ENCODE peak calls at places on chromosome 14, in five cellular contexts. One of them, this sample, is unnamed.

GRCh38 chr14:93533864-93534263 is 103.1 kb downstream of the UNC79 start:
- DNase-seq in cardiac fibroblast: no peak
- DNase-seq in A673: no peak
- DNase-seq in astrocyte of the spinal cord: no peak
- DNase-seq in ascending aorta: no peak
- DNase-seq in this sample: no peak

GRCh38 chr14:58280954-58281787 is 17.2 kb upstream of the ARID4A start:
- DNase-seq in cardiac fibroblast: peak
- DNase-seq in A673: peak
- DNase-seq in astrocyte of the spinal cord: peak
- DNase-seq in ascending aorta: peak
- DNase-seq in this sample: no peak

GRCh38 chr14:85380891-85381290 is 149.1 kb upstream of the FLRT2 start:
- DNase-seq in cardiac fibroblast: no peak
- DNase-seq in A673: no peak
- DNase-seq in astrocyte of the spinal cord: peak
- DNase-seq in ascending aorta: no peak
- DNase-seq in this sample: no peak

GRCh38 chr14:100383727-100384158 is 60.6 kb downstream of the SLC25A47 start:
- DNase-seq in cardiac fibroblast: peak
- DNase-seq in A673: peak
- DNase-seq in astrocyte of the spinal cord: no peak
- DNase-seq in ascending aorta: peak
- DNase-seq in this sample: no peak

GRCh38 chr14:35808076-35808657 is 928 bp downstream of the RALGAPA1 start:
- DNase-seq in cardiac fibroblast: peak
- DNase-seq in A673: no peak
- DNase-seq in astrocyte of the spinal cord: peak
- DNase-seq in ascending aorta: no peak
- DNase-seq in this sample: no peak

GRCh38 chr14:49653508-49653907 is 18.5 kb upstream of the DNAAF2 start:
- DNase-seq in cardiac fibroblast: no peak
- DNase-seq in A673: no peak
- DNase-seq in astrocyte of the spinal cord: no peak
- DNase-seq in ascending aorta: no peak
- DNase-seq in this sample: no peak

GRCh38 chr14:104224516-104225281 is 86.3 kb downstream of the KIF26A start:
- DNase-seq in cardiac fibroblast: no peak
- DNase-seq in A673: peak
- DNase-seq in astrocyte of the spinal cord: no peak
- DNase-seq in ascending aorta: no peak
- DNase-seq in this sample: no peak

GRCh38 chr14:36784541-36784940 is 122.9 kb downstream of the PAX9 start:
- DNase-seq in cardiac fibroblast: peak
- DNase-seq in A673: no peak
- DNase-seq in astrocyte of the spinal cord: no peak
- DNase-seq in ascending aorta: no peak
- DNase-seq in this sample: no peak

GRCh38 chr14:70858641-70859040 is 48.6 kb upstream of the PCNX1 start:
- DNase-seq in cardiac fibroblast: no peak
- DNase-seq in A673: no peak
- DNase-seq in astrocyte of the spinal cord: no peak
- DNase-seq in ascending aorta: no peak
- DNase-seq in this sample: no peak

GRCh38 chr14:63361790-63362189 is 43.1 kb upstream of the GPHB5 start:
- DNase-seq in cardiac fibroblast: no peak
- DNase-seq in A673: no peak
- DNase-seq in astrocyte of the spinal cord: no peak
- DNase-seq in ascending aorta: no peak
- DNase-seq in this sample: no peak

GRCh38 chr14:93824518-93825234 is 36.4 kb upstream of the PRIMA1 start:
- DNase-seq in cardiac fibroblast: no peak
- DNase-seq in A673: peak
- DNase-seq in astrocyte of the spinal cord: no peak
- DNase-seq in ascending aorta: no peak
- DNase-seq in this sample: no peak

GRCh38 chr14:26394114-26394855 is 203.5 kb downstream of the NOVA1 start:
- DNase-seq in cardiac fibroblast: peak
- DNase-seq in A673: peak
- DNase-seq in astrocyte of the spinal cord: peak
- DNase-seq in ascending aorta: no peak
- DNase-seq in this sample: no peak

GRCh38 chr14:68683326-68683725 is 109.5 kb downstream of the ZFP36L1 start:
- DNase-seq in cardiac fibroblast: peak
- DNase-seq in A673: peak
- DNase-seq in astrocyte of the spinal cord: peak
- DNase-seq in ascending aorta: no peak
- DNase-seq in this sample: no peak

GRCh38 chr14:103735022-103735421 is 19.4 kb downstream of the ZFYVE21 start:
- DNase-seq in cardiac fibroblast: no peak
- DNase-seq in A673: no peak
- DNase-seq in astrocyte of the spinal cord: no peak
- DNase-seq in ascending aorta: peak
- DNase-seq in this sample: peak

GRCh38 chr14:38107216-38107631 is 100.5 kb upstream of the SSTR1 start:
- DNase-seq in cardiac fibroblast: no peak
- DNase-seq in A673: no peak
- DNase-seq in astrocyte of the spinal cord: no peak
- DNase-seq in ascending aorta: no peak
- DNase-seq in this sample: no peak

GRCh38 chr14:103753809-103754208 is 38.2 kb downstream of the ZFYVE21 start:
- DNase-seq in cardiac fibroblast: no peak
- DNase-seq in A673: no peak
- DNase-seq in astrocyte of the spinal cord: no peak
- DNase-seq in ascending aorta: no peak
- DNase-seq in this sample: no peak

GRCh38 chr14:98926802-98927201 is 345.2 kb downstream of the BCL11B start:
- DNase-seq in cardiac fibroblast: no peak
- DNase-seq in A673: no peak
- DNase-seq in astrocyte of the spinal cord: peak
- DNase-seq in ascending aorta: no peak
- DNase-seq in this sample: peak

GRCh38 chr14:79645753-79646362 is 565.4 kb downstream of the DIO2 start:
- DNase-seq in cardiac fibroblast: no peak
- DNase-seq in A673: no peak
- DNase-seq in astrocyte of the spinal cord: no peak
- DNase-seq in ascending aorta: no peak
- DNase-seq in this sample: no peak

GRCh38 chr14:80055912-80056801 is 155.1 kb downstream of the DIO2 start:
- DNase-seq in cardiac fibroblast: peak
- DNase-seq in A673: peak
- DNase-seq in astrocyte of the spinal cord: peak
- DNase-seq in ascending aorta: no peak
- DNase-seq in this sample: no peak

GRCh38 chr14:104427126-104427851 is 152.3 kb upstream of the C14orf180 start:
- DNase-seq in cardiac fibroblast: no peak
- DNase-seq in A673: no peak
- DNase-seq in astrocyte of the spinal cord: no peak
- DNase-seq in ascending aorta: peak
- DNase-seq in this sample: peak

GRCh38 chr14:72883963-72884362 is 9.9 kb downstream of the DPF3 start:
- DNase-seq in cardiac fibroblast: peak
- DNase-seq in A673: no peak
- DNase-seq in astrocyte of the spinal cord: peak
- DNase-seq in ascending aorta: no peak
- DNase-seq in this sample: no peak

GRCh38 chr14:95225251-95225887 is 68.0 kb upstream of the DICER1 start:
- DNase-seq in cardiac fibroblast: no peak
- DNase-seq in A673: no peak
- DNase-seq in astrocyte of the spinal cord: no peak
- DNase-seq in ascending aorta: no peak
- DNase-seq in this sample: no peak

GRCh38 chr14:95222870-95223398 is 65.6 kb upstream of the DICER1 start:
- DNase-seq in cardiac fibroblast: peak
- DNase-seq in A673: no peak
- DNase-seq in astrocyte of the spinal cord: peak
- DNase-seq in ascending aorta: no peak
- DNase-seq in this sample: no peak

GRCh38 chr14:95218472-95219193 is 61.3 kb upstream of the DICER1 start:
- DNase-seq in cardiac fibroblast: no peak
- DNase-seq in A673: no peak
- DNase-seq in astrocyte of the spinal cord: no peak
- DNase-seq in ascending aorta: no peak
- DNase-seq in this sample: no peak

GRCh38 chr14:95220663-95221231 is 63.4 kb upstream of the DICER1 start:
- DNase-seq in cardiac fibroblast: peak
- DNase-seq in A673: no peak
- DNase-seq in astrocyte of the spinal cord: peak
- DNase-seq in ascending aorta: no peak
- DNase-seq in this sample: no peak

GRCh38 chr14:95222151-95222631 is 64.9 kb upstream of the DICER1 start:
- DNase-seq in cardiac fibroblast: peak
- DNase-seq in A673: no peak
- DNase-seq in astrocyte of the spinal cord: peak
- DNase-seq in ascending aorta: no peak
- DNase-seq in this sample: no peak
- H3K4me3 ChIP-seq in cardiac fibroblast: no peak
- H3K4me3 ChIP-seq in A673: no peak
- H3K4me3 ChIP-seq in astrocyte of the spinal cord: no peak
- H3K4me3 ChIP-seq in ascending aorta: no peak
- H3K4me3 ChIP-seq in this sample: no peak

DNA sequence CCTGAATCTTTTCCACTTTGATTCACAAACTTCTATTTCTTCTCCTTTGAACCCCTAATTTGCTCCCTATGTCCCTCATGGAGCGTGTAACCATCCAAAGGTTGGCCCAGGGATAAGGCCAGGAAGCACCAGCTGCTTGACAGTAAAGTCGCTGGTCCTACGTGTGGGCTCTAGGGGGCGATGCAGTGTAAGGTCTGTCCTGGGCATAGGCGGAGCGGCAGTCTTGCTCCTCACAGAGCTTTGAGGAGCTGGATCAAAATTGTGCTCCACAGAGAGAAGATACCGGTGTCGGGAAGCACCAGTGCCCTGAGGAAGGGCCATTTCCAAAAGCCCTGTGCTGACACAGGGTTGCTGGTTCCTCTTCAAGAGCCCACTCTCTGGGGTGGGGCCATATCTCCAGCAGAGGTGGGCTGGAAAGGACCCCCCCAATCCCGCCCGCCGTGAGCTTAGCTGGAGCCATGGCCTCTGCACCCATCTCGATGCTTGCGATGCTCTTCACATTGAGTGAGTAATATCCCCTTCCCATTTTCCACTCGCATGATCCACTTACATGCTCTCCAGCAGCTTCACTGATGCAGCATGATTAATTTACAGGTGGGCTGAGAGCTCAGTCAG is 49.9 kb upstream of the OR4E1 start:
- DNase-seq in cardiac fibroblast: peak
- DNase-seq in A673: peak
- DNase-seq in astrocyte of the spinal cord: no peak
- DNase-seq in ascending aorta: no peak
- DNase-seq in this sample: no peak
- H3K4me3 ChIP-seq in cardiac fibroblast: no peak
- H3K4me3 ChIP-seq in A673: peak
- H3K4me3 ChIP-seq in astrocyte of the spinal cord: no peak
- H3K4me3 ChIP-seq in ascending aorta: no peak
- H3K4me3 ChIP-seq in this sample: no peak

DNA sequence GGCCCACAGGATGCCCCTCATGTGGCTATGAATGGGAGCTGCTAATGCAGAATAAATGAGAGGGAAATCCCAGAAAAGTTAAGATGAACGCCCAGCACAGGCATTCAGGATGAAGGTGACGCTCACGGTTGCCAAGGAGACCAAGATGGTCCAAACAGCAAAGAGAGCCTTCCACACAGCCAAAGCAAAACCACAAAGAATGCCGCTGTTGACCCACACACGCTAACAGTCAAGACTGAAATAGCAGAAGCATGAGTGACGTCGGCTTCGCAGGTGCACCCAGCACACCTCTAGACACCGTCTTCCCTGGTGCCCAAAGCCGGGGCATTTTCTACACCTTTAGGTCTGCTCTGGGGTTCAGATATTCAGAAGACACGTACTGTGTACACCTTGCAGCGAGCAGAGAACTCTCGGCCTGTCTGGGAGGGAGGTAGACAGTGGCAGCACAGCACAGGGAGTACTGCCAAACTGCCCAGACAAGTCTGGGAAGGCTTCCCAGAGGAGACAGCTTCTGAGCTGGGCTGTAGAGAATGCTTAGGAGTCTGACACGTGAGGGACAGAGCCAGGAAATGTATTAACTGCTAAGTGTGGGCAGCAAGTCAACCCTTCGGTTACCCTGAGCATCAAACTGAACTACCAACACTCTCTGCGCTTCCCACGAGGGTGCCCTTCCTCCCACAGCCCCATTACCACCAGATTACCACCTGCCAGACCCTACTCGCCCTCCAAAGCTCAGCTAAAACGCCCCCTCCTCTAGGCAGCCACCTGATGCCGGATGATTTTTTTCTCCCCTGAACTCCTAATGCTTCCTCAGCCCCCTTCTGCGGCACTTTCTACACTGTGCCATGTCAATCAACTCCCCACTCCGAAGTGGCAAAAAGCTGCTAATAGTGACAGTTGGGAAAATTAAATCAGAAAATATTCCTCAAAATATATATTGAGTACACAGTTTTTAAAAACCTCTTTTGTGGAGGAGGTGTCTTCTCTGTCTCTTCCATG is 50.1 kb downstream of the CCDC88C start:
- DNase-seq in cardiac fibroblast: peak
- DNase-seq in A673: no peak
- DNase-seq in astrocyte of the spinal cord: peak
- DNase-seq in ascending aorta: no peak
- DNase-seq in this sample: no peak
- H3K4me3 ChIP-seq in cardiac fibroblast: no peak
- H3K4me3 ChIP-seq in A673: no peak
- H3K4me3 ChIP-seq in astrocyte of the spinal cord: no peak
- H3K4me3 ChIP-seq in ascending aorta: no peak
- H3K4me3 ChIP-seq in this sample: no peak

GRCh38 chr14:51022769-51023168 is 72.1 kb downstream of the TRIM9 start:
- DNase-seq in cardiac fibroblast: no peak
- DNase-seq in A673: no peak
- DNase-seq in astrocyte of the spinal cord: no peak
- DNase-seq in ascending aorta: no peak
- DNase-seq in this sample: no peak

GRCh38 chr14:51020024-51020710 is 74.7 kb downstream of the TRIM9 start:
- DNase-seq in cardiac fibroblast: no peak
- DNase-seq in A673: no peak
- DNase-seq in astrocyte of the spinal cord: peak
- DNase-seq in ascending aorta: no peak
- DNase-seq in this sample: no peak

GRCh38 chr14:51014625-51015024 is 70.3 kb upstream of the PYGL start:
- DNase-seq in cardiac fibroblast: peak
- DNase-seq in A673: no peak
- DNase-seq in astrocyte of the spinal cord: peak
- DNase-seq in ascending aorta: no peak
- DNase-seq in this sample: no peak

GRCh38 chr14:51019089-51019488 is 74.8 kb upstream of the PYGL start:
- DNase-seq in cardiac fibroblast: peak
- DNase-seq in A673: no peak
- DNase-seq in astrocyte of the spinal cord: peak
- DNase-seq in ascending aorta: no peak
- DNase-seq in this sample: no peak

DNA sequence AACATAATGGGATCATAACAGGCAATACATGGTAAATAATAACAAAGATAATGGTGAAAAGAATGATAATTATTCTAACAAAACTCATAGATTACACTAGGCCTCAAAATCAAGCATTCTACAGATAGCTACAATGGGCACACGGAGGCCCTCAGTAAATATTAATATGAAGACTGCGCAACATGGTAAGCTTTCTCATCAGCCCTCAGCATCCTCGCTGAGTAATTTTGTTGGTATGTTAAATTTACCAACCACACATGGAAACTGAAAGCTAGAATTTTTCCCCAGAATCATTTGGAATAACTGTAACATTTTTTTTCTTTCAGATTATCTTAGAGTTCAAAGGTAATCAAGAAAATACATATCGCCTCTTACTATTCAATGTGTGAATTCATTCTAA is 74.2 kb upstream of the PYGL start:
- DNase-seq in cardiac fibroblast: peak
- DNase-seq in A673: no peak
- DNase-seq in astrocyte of the spinal cord: peak
- DNase-seq in ascending aorta: no peak
- DNase-seq in this sample: no peak
- H3K4me3 ChIP-seq in cardiac fibroblast: no peak
- H3K4me3 ChIP-seq in A673: no peak
- H3K4me3 ChIP-seq in astrocyte of the spinal cord: no peak
- H3K4me3 ChIP-seq in ascending aorta: no peak
- H3K4me3 ChIP-seq in this sample: no peak

This sample was measured in suprapubic skin.